ENCODE peak calls at places on chromosomes 16 and 17, in four cellular contexts. One of them, this sample, is unnamed.

GRCh38 chr17:17152385-17152784 is 53.7 kb downstream of the PLD6 start:
- DNase-seq in HCT116: no peak
- DNase-seq in K562: no peak
- DNase-seq in HepG2: no peak
- DNase-seq in this sample: no peak

GRCh38 chr16:4675864-4676786 is 17.2 kb upstream of the NUDT16L1 start:
- DNase-seq in HCT116: no peak
- DNase-seq in K562: peak
- DNase-seq in HepG2: peak
- DNase-seq in this sample: no peak

GRCh38 chr16:79918916-79919315 is 318.4 kb upstream of the MAF start:
- DNase-seq in HCT116: no peak
- DNase-seq in K562: no peak
- DNase-seq in HepG2: no peak
- DNase-seq in this sample: no peak

GRCh38 chr16:67177743-67178699 is 5.7 kb downstream of the MATCAP1 start:
- DNase-seq in HCT116: peak
- DNase-seq in K562: peak
- DNase-seq in HepG2: peak
- DNase-seq in this sample: peak

GRCh38 chr16:11109551-11109950 is 146.5 kb downstream of the SOCS1 start:
- DNase-seq in HCT116: no peak
- DNase-seq in K562: no peak
- DNase-seq in HepG2: no peak
- DNase-seq in this sample: no peak

GRCh38 chr16:86590501-86591144 is 12.3 kb downstream of the FOXL1 start:
- DNase-seq in HCT116: no peak
- DNase-seq in K562: no peak
- DNase-seq in HepG2: peak
- DNase-seq in this sample: no peak

GRCh38 chr17:50618300-50618699 is 16.4 kb upstream of the ABCC3 start:
- DNase-seq in HCT116: no peak
- DNase-seq in K562: no peak
- DNase-seq in HepG2: no peak
- DNase-seq in this sample: no peak

GRCh38 chr17:78446833-78447232 is 68.4 kb downstream of the PGS1 start:
- DNase-seq in HCT116: no peak
- DNase-seq in K562: no peak
- DNase-seq in HepG2: no peak
- DNase-seq in this sample: no peak

GRCh38 chr16:57273826-57274225 is 10.6 kb downstream of the PLLP start:
- DNase-seq in HCT116: no peak
- DNase-seq in K562: no peak
- DNase-seq in HepG2: no peak
- DNase-seq in this sample: no peak

GRCh38 chr17:82103588-82104451 is 5.8 kb upstream of the FASN start:
- DNase-seq in HCT116: no peak
- DNase-seq in K562: peak
- DNase-seq in HepG2: peak
- DNase-seq in this sample: no peak

GRCh38 chr17:65434251-65434650 is 127.2 kb downstream of the AXIN2 start:
- DNase-seq in HCT116: no peak
- DNase-seq in K562: no peak
- DNase-seq in HepG2: no peak
- DNase-seq in this sample: no peak

GRCh38 chr16:55370762-55371482 is 46.9 kb downstream of the IRX6 start:
- DNase-seq in HCT116: no peak
- DNase-seq in K562: peak
- DNase-seq in HepG2: peak
- DNase-seq in this sample: peak

GRCh38 chr17:39755550-39756375 is 18.0 kb downstream of the GRB7 start:
- DNase-seq in HCT116: no peak
- DNase-seq in K562: no peak
- DNase-seq in HepG2: peak
- DNase-seq in this sample: no peak

GRCh38 chr16:89491238-89491869 is 993 bp upstream of the ANKRD11 start:
- DNase-seq in HCT116: no peak
- DNase-seq in K562: no peak
- DNase-seq in HepG2: peak
- DNase-seq in this sample: peak

GRCh38 chr17:2222901-2223616 is 80.5 kb downstream of the SMG6 start:
- DNase-seq in HCT116: no peak
- DNase-seq in K562: no peak
- DNase-seq in HepG2: no peak
- DNase-seq in this sample: no peak

GRCh38 chr16:26976913-26977312 is 89.8 kb upstream of the C16orf82 start:
- DNase-seq in HCT116: no peak
- DNase-seq in K562: no peak
- DNase-seq in HepG2: no peak
- DNase-seq in this sample: no peak

GRCh38 chr16:89844739-89845339 is 16.6 kb downstream of the SPIRE2 start:
- DNase-seq in HCT116: no peak
- DNase-seq in K562: no peak
- DNase-seq in HepG2: no peak
- DNase-seq in this sample: no peak

GRCh38 chr17:39143552-39144093 is 7.8 kb downstream of the PLXDC1 start:
- DNase-seq in HCT116: no peak
- DNase-seq in K562: no peak
- DNase-seq in HepG2: no peak
- DNase-seq in this sample: peak

GRCh38 chr16:30658731-30659506 is 688 bp downstream of the FBRS start:
- DNase-seq in HCT116: peak
- DNase-seq in K562: peak
- DNase-seq in HepG2: peak
- DNase-seq in this sample: peak

GRCh38 chr17:37148171-37148570 is 199.4 kb downstream of the AATF start:
- DNase-seq in HCT116: no peak
- DNase-seq in K562: no peak
- DNase-seq in HepG2: no peak
- DNase-seq in this sample: no peak

GRCh38 chr16:89574681-89575246 is 794 bp upstream of the CPNE7 start:
- DNase-seq in HCT116: peak
- DNase-seq in K562: peak
- DNase-seq in HepG2: no peak
- DNase-seq in this sample: no peak

GRCh38 chr17:28145348-28145747 is 102.9 kb downstream of the NLK start:
- DNase-seq in HCT116: peak
- DNase-seq in K562: no peak
- DNase-seq in HepG2: no peak
- DNase-seq in this sample: no peak

GRCh38 chr17:83127431-83128160 is 48.2 kb downstream of the METRNL start:
- DNase-seq in HCT116: no peak
- DNase-seq in K562: no peak
- DNase-seq in HepG2: no peak
- DNase-seq in this sample: no peak

GRCh38 chr17:9635340-9635739 is 10.0 kb upstream of the USP43 start:
- DNase-seq in HCT116: no peak
- DNase-seq in K562: no peak
- DNase-seq in HepG2: no peak
- DNase-seq in this sample: no peak

GRCh38 chr16:56588781-56589140 is 567 bp upstream of the MT3 start:
- DNase-seq in HCT116: no peak
- DNase-seq in K562: no peak
- DNase-seq in HepG2: no peak
- DNase-seq in this sample: no peak

GRCh38 chr17:17060001-17060929 is 18.0 kb downstream of the MPRIP start:
- DNase-seq in HCT116: no peak
- DNase-seq in K562: no peak
- DNase-seq in HepG2: no peak
- DNase-seq in this sample: no peak

GRCh38 chr16:69324013-69324531 is 6.3 kb downstream of the PDF start:
- DNase-seq in HCT116: no peak
- DNase-seq in K562: peak
- DNase-seq in HepG2: no peak
- DNase-seq in this sample: peak

GRCh38 chr17:78951967-78952551 is 26.9 kb upstream of the TIMP2 start:
- DNase-seq in HCT116: no peak
- DNase-seq in K562: no peak
- DNase-seq in HepG2: peak
- DNase-seq in this sample: no peak

GRCh38 chr16:30041841-30042240 is 10.8 kb upstream of the TLCD3B start:
- DNase-seq in HCT116: no peak
- DNase-seq in K562: no peak
- DNase-seq in HepG2: no peak
- DNase-seq in this sample: no peak

GRCh38 chr16:59510008-59510424 is 775.9 kb upstream of the GOT2 start:
- DNase-seq in HCT116: no peak
- DNase-seq in K562: no peak
- DNase-seq in HepG2: no peak
- DNase-seq in this sample: no peak

GRCh38 chr17:77458202-77459017 is 317.6 kb downstream of the SEC14L1 start:
- DNase-seq in HCT116: no peak
- DNase-seq in K562: no peak
- DNase-seq in HepG2: no peak
- DNase-seq in this sample: no peak

GRCh38 chr16:86663691-86664517 is 85.6 kb downstream of the FOXL1 start:
- DNase-seq in HCT116: no peak
- DNase-seq in K562: no peak
- DNase-seq in HepG2: no peak
- DNase-seq in this sample: no peak

GRCh38 chr17:31561469-31562412 is 170.3 kb downstream of the RAB11FIP4 start:
- DNase-seq in HCT116: no peak
- DNase-seq in K562: no peak
- DNase-seq in HepG2: no peak
- DNase-seq in this sample: no peak

GRCh38 chr16:56425439-56425832 is at the start of gene AMFR:
- DNase-seq in HCT116: peak
- DNase-seq in K562: peak
- DNase-seq in HepG2: peak
- DNase-seq in this sample: peak

GRCh38 chr16:17724242-17724898 is 253.6 kb upstream of the XYLT1 start:
- DNase-seq in HCT116: no peak
- DNase-seq in K562: no peak
- DNase-seq in HepG2: no peak
- DNase-seq in this sample: no peak

GRCh38 chr16:14050297-14051027 is 20.7 kb upstream of the MRTFB start:
- DNase-seq in HCT116: no peak
- DNase-seq in K562: no peak
- DNase-seq in HepG2: no peak
- DNase-seq in this sample: no peak

GRCh38 chr17:9880582-9880999 is 24.5 kb downstream of the RCVRN start:
- DNase-seq in HCT116: peak
- DNase-seq in K562: no peak
- DNase-seq in HepG2: no peak
- DNase-seq in this sample: no peak

GRCh38 chr17:27892866-27893769 is at the start of gene LYRM9:
- DNase-seq in HCT116: peak
- DNase-seq in K562: peak
- DNase-seq in HepG2: peak
- DNase-seq in this sample: peak

DNA sequence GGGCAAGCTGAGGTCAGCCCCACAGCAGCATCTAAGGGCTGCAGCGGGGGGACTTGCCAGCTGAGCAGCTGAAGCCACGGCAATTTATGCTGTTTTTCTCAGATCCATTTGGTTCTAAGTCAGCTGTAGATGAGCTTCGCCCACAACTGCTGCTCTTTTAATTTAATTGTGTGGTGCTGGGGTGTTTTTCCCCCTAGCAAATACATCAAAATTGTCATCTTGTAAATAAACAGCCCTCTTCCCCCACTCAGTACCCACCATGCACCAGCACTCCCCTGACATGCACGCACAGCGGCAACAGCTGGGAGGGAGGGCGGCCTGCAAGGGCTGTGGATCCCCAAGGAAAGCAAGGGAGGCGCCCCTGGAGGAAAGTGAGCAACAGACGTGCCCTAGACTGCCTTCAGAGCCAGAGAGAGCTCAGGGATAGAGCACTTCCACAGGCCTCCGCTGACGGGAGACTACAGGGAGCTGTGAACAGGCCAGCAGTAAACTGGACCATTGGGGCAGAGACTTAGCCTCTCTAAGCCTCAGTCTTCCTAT is 149.5 kb downstream of the TMEM132E start:
- DNase-seq in HCT116: no peak
- DNase-seq in K562: no peak
- DNase-seq in HepG2: no peak
- DNase-seq in this sample: no peak
- TF ChIP-seq ELF1 in HCT116: no peak
- TF ChIP-seq ELF1 in K562: no peak
- TF ChIP-seq ELF1 in HepG2: no peak
- TF ChIP-seq ELF1 in this sample: no peak

GRCh38 chr17:66737524-66737923 is 97.4 kb upstream of the CACNG5 start:
- DNase-seq in HCT116: no peak
- DNase-seq in K562: no peak
- DNase-seq in HepG2: no peak
- DNase-seq in this sample: no peak
- TF ChIP-seq ELF1 in HCT116: no peak
- TF ChIP-seq ELF1 in K562: no peak
- TF ChIP-seq ELF1 in HepG2: no peak
- TF ChIP-seq ELF1 in this sample: no peak

GRCh38 chr17:57289613-57290012 is 33.3 kb downstream of the MSI2 start:
- DNase-seq in HCT116: no peak
- DNase-seq in K562: no peak
- DNase-seq in HepG2: no peak
- DNase-seq in this sample: no peak
- TF ChIP-seq ELF1 in HCT116: no peak
- TF ChIP-seq ELF1 in K562: no peak
- TF ChIP-seq ELF1 in HepG2: no peak
- TF ChIP-seq ELF1 in this sample: no peak

GRCh38 chr17:48553837-48554236 is 8.9 kb upstream of the HOXB2 start:
- DNase-seq in HCT116: no peak
- DNase-seq in K562: no peak
- DNase-seq in HepG2: no peak
- DNase-seq in this sample: no peak

GRCh38 chr17:48554412-48555090 is 9.6 kb upstream of the HOXB2 start:
- DNase-seq in HCT116: no peak
- DNase-seq in K562: no peak
- DNase-seq in HepG2: no peak
- DNase-seq in this sample: no peak

GRCh38 chr17:48555183-48555615 is 10.3 kb upstream of the HOXB2 start:
- DNase-seq in HCT116: no peak
- DNase-seq in K562: peak
- DNase-seq in HepG2: no peak
- DNase-seq in this sample: no peak

GRCh38 chr17:48556534-48557401 is 11.9 kb upstream of the HOXB2 start:
- DNase-seq in HCT116: no peak
- DNase-seq in K562: no peak
- DNase-seq in HepG2: no peak
- DNase-seq in this sample: no peak

GRCh38 chr17:48555616-48556533 is 11.0 kb upstream of the HOXB2 start:
- DNase-seq in HCT116: no peak
- DNase-seq in K562: peak
- DNase-seq in HepG2: no peak
- DNase-seq in this sample: no peak
- TF ChIP-seq ELF1 in HCT116: no peak
- TF ChIP-seq ELF1 in K562: no peak
- TF ChIP-seq ELF1 in HepG2: no peak
- TF ChIP-seq ELF1 in this sample: no peak